ENCODE peak calls at places on chromosome 22, in six cellular contexts. One of them, this sample, is unnamed.

GRCh38 chr22:50722048-50722701 is 15.8 kb upstream of the ACR start:
- DNase-seq in breast epithelium: no peak
- DNase-seq in GM06990: no peak
- DNase-seq in adrenal gland: no peak
- DNase-seq in GM10248: no peak
- DNase-seq in Calu3: no peak
- DNase-seq in this sample: no peak

GRCh38 chr22:38861170-38861874 is 10.7 kb downstream of the CBX6 start:
- DNase-seq in breast epithelium: no peak
- DNase-seq in GM06990: no peak
- DNase-seq in adrenal gland: no peak
- DNase-seq in GM10248: no peak
- DNase-seq in Calu3: no peak
- DNase-seq in this sample: no peak

GRCh38 chr22:50314455-50315288 is 7.2 kb upstream of the PLXNB2 start:
- DNase-seq in breast epithelium: no peak
- DNase-seq in GM06990: peak; percentile 95
- DNase-seq in adrenal gland: peak; percentile 72
- DNase-seq in GM10248: peak; percentile 90
- DNase-seq in Calu3: no peak
- DNase-seq in this sample: peak; percentile 76

GRCh38 chr22:20389288-20389687 is 4.7 kb upstream of the ZNF74 start:
- DNase-seq in breast epithelium: no peak
- DNase-seq in GM06990: no peak
- DNase-seq in adrenal gland: no peak
- DNase-seq in GM10248: no peak
- DNase-seq in Calu3: no peak
- DNase-seq in this sample: no peak

GRCh38 chr22:27879923-27880322 is 39.1 kb downstream of the PITPNB start:
- DNase-seq in breast epithelium: no peak
- DNase-seq in GM06990: no peak
- DNase-seq in adrenal gland: no peak
- DNase-seq in GM10248: peak; percentile 28
- DNase-seq in Calu3: peak; percentile 27
- DNase-seq in this sample: no peak

GRCh38 chr22:25069758-25070461 is 117.4 kb downstream of the KIAA1671 start:
- DNase-seq in breast epithelium: no peak
- DNase-seq in GM06990: no peak
- DNase-seq in adrenal gland: peak; percentile 71
- DNase-seq in GM10248: no peak
- DNase-seq in Calu3: no peak
- DNase-seq in this sample: no peak

GRCh38 chr22:43151251-43152000 is at the start of gene TSPO:
- DNase-seq in breast epithelium: peak; percentile 62
- DNase-seq in GM06990: no peak
- DNase-seq in adrenal gland: peak; percentile 89
- DNase-seq in GM10248: peak; percentile 82
- DNase-seq in Calu3: peak; percentile 67
- DNase-seq in this sample: peak; percentile 71

GRCh38 chr22:39153220-39153860 is 860 bp upstream of the CBX7 start:
- DNase-seq in breast epithelium: no peak
- DNase-seq in GM06990: no peak
- DNase-seq in adrenal gland: no peak
- DNase-seq in GM10248: no peak
- DNase-seq in Calu3: no peak
- DNase-seq in this sample: no peak

GRCh38 chr22:32005453-32005852 is 37.6 kb upstream of the SLC5A1 start:
- DNase-seq in breast epithelium: no peak
- DNase-seq in GM06990: no peak
- DNase-seq in adrenal gland: no peak
- DNase-seq in GM10248: no peak
- DNase-seq in Calu3: peak; percentile 41
- DNase-seq in this sample: no peak

GRCh38 chr22:29004647-29005371 is 56.8 kb downstream of the C22orf31 start:
- DNase-seq in breast epithelium: peak; percentile 22
- DNase-seq in GM06990: no peak
- DNase-seq in adrenal gland: peak; percentile 78
- DNase-seq in GM10248: no peak
- DNase-seq in Calu3: peak; percentile 17
- DNase-seq in this sample: no peak

GRCh38 chr22:28833276-28833923 is 33.0 kb upstream of the XBP1 start:
- DNase-seq in breast epithelium: no peak
- DNase-seq in GM06990: no peak
- DNase-seq in adrenal gland: no peak
- DNase-seq in GM10248: no peak
- DNase-seq in Calu3: no peak
- DNase-seq in this sample: no peak

GRCh38 chr22:25021409-25021808 is 68.9 kb downstream of the KIAA1671 start:
- DNase-seq in breast epithelium: no peak
- DNase-seq in GM06990: no peak
- DNase-seq in adrenal gland: no peak
- DNase-seq in GM10248: no peak
- DNase-seq in Calu3: no peak
- DNase-seq in this sample: no peak

GRCh38 chr22:22035771-22036314 is 53.3 kb upstream of the TOP3B start:
- DNase-seq in breast epithelium: no peak
- DNase-seq in GM06990: no peak
- DNase-seq in adrenal gland: no peak
- DNase-seq in GM10248: no peak
- DNase-seq in Calu3: no peak
- DNase-seq in this sample: no peak

GRCh38 chr22:47165998-47166397 is 403.5 kb downstream of the TBC1D22A start:
- DNase-seq in breast epithelium: no peak
- DNase-seq in GM06990: no peak
- DNase-seq in adrenal gland: peak; percentile 5
- DNase-seq in GM10248: no peak
- DNase-seq in Calu3: no peak
- DNase-seq in this sample: no peak

GRCh38 chr22:32695451-32695891 is 106.0 kb upstream of the TIMP3 start:
- DNase-seq in breast epithelium: no peak
- DNase-seq in GM06990: no peak
- DNase-seq in adrenal gland: no peak
- DNase-seq in GM10248: no peak
- DNase-seq in Calu3: peak; percentile 33
- DNase-seq in this sample: no peak

GRCh38 chr22:46609175-46609690 is 11.0 kb upstream of the GRAMD4 start:
- DNase-seq in breast epithelium: no peak
- DNase-seq in GM06990: no peak
- DNase-seq in adrenal gland: no peak
- DNase-seq in GM10248: no peak
- DNase-seq in Calu3: peak; percentile 88
- DNase-seq in this sample: no peak

GRCh38 chr22:49017769-49018330 is 809.8 kb downstream of the BRD1 start:
- DNase-seq in breast epithelium: peak; percentile 2
- DNase-seq in GM06990: no peak
- DNase-seq in adrenal gland: peak; percentile 6
- DNase-seq in GM10248: no peak
- DNase-seq in Calu3: no peak
- DNase-seq in this sample: no peak

GRCh38 chr22:29519996-29520395 is 33.6 kb downstream of the THOC5 start:
- DNase-seq in breast epithelium: no peak
- DNase-seq in GM06990: no peak
- DNase-seq in adrenal gland: no peak
- DNase-seq in GM10248: no peak
- DNase-seq in Calu3: no peak
- DNase-seq in this sample: no peak

GRCh38 chr22:31736458-31736857 is 13.5 kb downstream of the PRR14L start:
- DNase-seq in breast epithelium: no peak
- DNase-seq in GM06990: no peak
- DNase-seq in adrenal gland: no peak
- DNase-seq in GM10248: no peak
- DNase-seq in Calu3: no peak
- DNase-seq in this sample: no peak

DNA sequence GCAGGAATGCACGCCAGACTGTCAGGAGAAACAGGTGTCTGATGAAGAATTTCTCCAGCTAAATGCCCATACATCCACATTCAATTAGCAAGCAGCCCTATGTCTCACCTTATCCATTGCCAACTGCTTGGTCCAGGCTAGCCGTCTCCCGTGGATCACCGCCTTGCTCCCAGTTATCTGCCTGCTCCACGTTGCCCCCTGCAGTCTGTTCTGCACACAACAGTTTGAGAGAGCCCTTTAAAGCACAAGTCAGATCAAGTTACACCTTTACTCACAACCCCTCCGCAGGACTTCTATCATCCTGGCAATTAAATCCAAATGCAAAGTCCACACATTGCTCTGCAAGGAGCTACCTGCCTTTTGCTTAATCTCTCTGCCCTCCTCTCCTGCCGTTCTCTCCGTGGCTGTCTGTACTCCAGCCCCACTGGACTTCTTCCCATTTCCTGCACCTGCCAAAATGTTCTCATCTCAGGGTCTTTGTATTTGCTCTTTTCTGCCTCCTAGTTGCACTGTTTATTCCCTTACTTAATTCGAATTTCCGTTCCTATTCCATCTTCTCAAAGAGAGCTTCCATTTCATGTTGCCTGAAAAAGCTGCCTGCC is 185.3 kb upstream of the LARGE1 start:
- DNase-seq in breast epithelium: peak; percentile 32
- DNase-seq in GM06990: peak; percentile 6
- DNase-seq in adrenal gland: peak; percentile 45
- DNase-seq in GM10248: peak; percentile 15
- DNase-seq in Calu3: peak; percentile 3
- DNase-seq in this sample: peak; percentile 15
- TF ChIP-seq CTCF in breast epithelium: peak; percentile 51
- TF ChIP-seq CTCF in GM06990: peak; percentile 61
- TF ChIP-seq CTCF in adrenal gland: peak; percentile 72
- TF ChIP-seq CTCF in GM10248: peak; percentile 68
- TF ChIP-seq CTCF in Calu3: no peak
- TF ChIP-seq CTCF in this sample: no peak

DNA sequence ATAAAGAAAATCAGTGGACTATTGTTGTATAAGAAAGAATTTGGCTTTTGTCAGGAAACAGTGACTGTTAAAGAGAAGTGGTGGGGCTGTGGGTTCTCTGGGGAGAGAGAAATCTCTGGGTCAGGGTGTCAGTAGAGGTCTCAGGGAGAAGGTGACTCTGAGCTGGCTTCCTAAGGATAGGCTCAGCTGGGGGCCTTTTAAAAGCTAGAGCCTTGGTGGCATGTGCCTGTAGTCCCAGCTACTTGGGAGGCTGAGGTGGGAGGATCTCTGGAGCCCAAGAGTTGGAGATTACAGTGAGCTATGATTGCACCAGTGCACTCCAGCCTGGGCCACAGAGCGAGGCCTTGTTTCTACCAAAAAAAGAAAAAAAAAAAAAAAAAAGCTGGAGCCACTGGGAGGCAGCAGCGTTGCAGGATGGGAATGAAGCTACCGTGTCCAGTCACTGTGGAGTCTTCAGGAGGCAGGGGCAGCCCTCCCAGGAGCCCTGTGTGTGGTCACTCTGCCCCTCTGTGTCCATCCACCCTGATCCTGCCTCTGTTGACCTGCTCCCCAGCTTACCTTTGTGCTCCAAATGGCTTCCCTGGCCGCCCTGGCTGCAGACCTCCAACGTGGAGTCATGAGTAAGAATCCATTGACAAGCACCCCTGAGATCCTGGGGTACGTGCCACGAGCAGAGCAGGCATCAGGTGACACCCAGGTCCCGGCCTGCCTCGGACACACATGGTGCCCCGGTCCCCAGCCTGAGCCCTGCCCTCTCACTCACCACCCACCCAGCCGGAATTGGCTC is 5.4 kb upstream of the MIF start:
- DNase-seq in breast epithelium: no peak
- DNase-seq in GM06990: no peak
- DNase-seq in adrenal gland: no peak
- DNase-seq in GM10248: no peak
- DNase-seq in Calu3: no peak
- DNase-seq in this sample: no peak
- TF ChIP-seq CTCF in breast epithelium: no peak
- TF ChIP-seq CTCF in GM06990: no peak
- TF ChIP-seq CTCF in adrenal gland: peak; percentile 12
- TF ChIP-seq CTCF in GM10248: no peak
- TF ChIP-seq CTCF in Calu3: no peak
- TF ChIP-seq CTCF in this sample: no peak

GRCh38 chr22:30635273-30636225 is at the start of gene SLC35E4:
- DNase-seq in breast epithelium: peak; percentile 89
- DNase-seq in GM06990: peak; percentile 86
- DNase-seq in adrenal gland: peak; percentile 93
- DNase-seq in GM10248: peak; percentile 95
- DNase-seq in Calu3: peak; percentile 94
- DNase-seq in this sample: peak; percentile 96
- TF ChIP-seq CTCF in breast epithelium: peak; percentile 24
- TF ChIP-seq CTCF in GM06990: no peak
- TF ChIP-seq CTCF in adrenal gland: no peak
- TF ChIP-seq CTCF in GM10248: no peak
- TF ChIP-seq CTCF in Calu3: no peak
- TF ChIP-seq CTCF in this sample: no peak

GRCh38 chr22:36757608-36758220 is 18.2 kb downstream of the IFT27 start:
- DNase-seq in breast epithelium: peak; percentile 74
- DNase-seq in GM06990: peak; percentile 28
- DNase-seq in adrenal gland: peak; percentile 70
- DNase-seq in GM10248: peak; percentile 82
- DNase-seq in Calu3: peak; percentile 87
- DNase-seq in this sample: peak; percentile 66

GRCh38 chr22:36756031-36756430 is 19.9 kb downstream of the IFT27 start:
- DNase-seq in breast epithelium: no peak
- DNase-seq in GM06990: no peak
- DNase-seq in adrenal gland: no peak
- DNase-seq in GM10248: no peak
- DNase-seq in Calu3: no peak
- DNase-seq in this sample: no peak

GRCh38 chr22:36755316-36755715 is 20.6 kb downstream of the IFT27 start:
- DNase-seq in breast epithelium: no peak
- DNase-seq in GM06990: no peak
- DNase-seq in adrenal gland: no peak
- DNase-seq in GM10248: no peak
- DNase-seq in Calu3: no peak
- DNase-seq in this sample: no peak

GRCh38 chr22:36758792-36759271 is 17.1 kb downstream of the IFT27 start:
- DNase-seq in breast epithelium: no peak
- DNase-seq in GM06990: no peak
- DNase-seq in adrenal gland: no peak
- DNase-seq in GM10248: no peak
- DNase-seq in Calu3: no peak
- DNase-seq in this sample: no peak

DNA sequence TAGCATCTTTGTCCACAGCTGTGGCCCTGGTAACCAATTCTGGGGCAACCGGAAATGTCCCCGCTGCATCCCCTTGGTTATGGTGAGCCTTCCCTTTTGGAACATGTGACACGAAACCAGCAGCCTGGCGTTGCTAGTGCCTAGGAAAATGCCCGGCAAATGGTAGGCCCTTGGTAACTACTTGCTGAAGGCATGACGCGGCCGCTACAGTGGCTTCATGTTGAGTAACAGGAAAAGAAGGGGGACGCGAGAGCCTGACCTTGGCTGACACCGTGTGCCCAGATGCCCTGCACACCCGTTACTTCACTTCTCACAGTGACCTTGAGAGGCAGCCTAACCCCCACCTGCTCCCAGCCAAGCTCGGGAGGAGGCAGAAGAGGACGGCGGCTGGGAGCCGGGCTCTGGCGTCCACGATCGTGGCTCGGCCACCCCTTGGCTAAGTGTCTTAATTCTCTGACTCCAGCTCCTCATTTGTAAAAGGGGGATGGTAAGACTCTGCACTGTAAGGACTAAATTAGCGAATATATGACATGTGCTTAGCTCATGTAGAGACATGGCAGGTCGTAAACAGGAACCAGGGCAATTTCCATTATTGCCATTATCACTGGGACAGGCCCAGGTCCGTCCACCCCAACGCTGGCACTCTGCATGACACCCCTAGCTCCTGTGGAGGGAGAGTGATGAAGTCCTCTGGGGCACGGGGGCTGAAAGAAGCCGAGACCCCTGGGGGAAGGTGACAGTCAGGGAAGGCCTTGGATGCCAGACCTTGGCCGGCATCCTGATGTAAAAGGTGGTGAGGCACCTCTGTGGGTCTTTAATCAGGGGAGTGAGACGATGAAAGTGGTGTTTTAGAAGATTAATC is 18.9 kb downstream of the IFT27 start:
- DNase-seq in breast epithelium: no peak
- DNase-seq in GM06990: no peak
- DNase-seq in adrenal gland: peak; percentile 49
- DNase-seq in GM10248: no peak
- DNase-seq in Calu3: no peak
- DNase-seq in this sample: no peak
- TF ChIP-seq CTCF in breast epithelium: no peak
- TF ChIP-seq CTCF in GM06990: no peak
- TF ChIP-seq CTCF in adrenal gland: no peak
- TF ChIP-seq CTCF in GM10248: no peak
- TF ChIP-seq CTCF in Calu3: no peak
- TF ChIP-seq CTCF in this sample: no peak

This sample was measured in activated B cell treated with CpG ODN at 0.5 μM for 24 hours.